ENCODE peak calls at places on chromosomes 16 and 17, in five cellular contexts. Y, U, T, Q and K are unnamed samples.

GRCh38 chr17:58630883-58631522 is 60.8 kb downstream of the TEX14 start:
- DNase-seq in Y (peak), U (peak), T (no peak), Q (no peak), K (no peak)

GRCh38 chr16:35255816-35256215 is 1796.4 kb downstream of the TP53TG3F start:
- DNase-seq in T (no peak), U (no peak), Q (no peak), Y (no peak), K (no peak)

GRCh38 chr17:57084802-57085447 is at the start of gene AKAP1:
- DNase-seq in U (peak), Q (peak), T (peak), Y (peak), K (peak)

GRCh38 chr17:41483991-41484826 is 3.3 kb upstream of the KRT35 start:
- DNase-seq in T (no peak), Y (no peak), U (no peak), Q (no peak), K (peak)

GRCh38 chr16:57427824-57428223 is 19.4 kb downstream of the CIAPIN1 start:
- DNase-seq in Y (no peak), U (no peak), Q (no peak), T (no peak), K (peak)

GRCh38 chr17:5042152-5043022 is 7.2 kb upstream of the SLC52A1 start:
- DNase-seq in Q (no peak), U (no peak), Y (no peak), T (no peak), K (no peak)

GRCh38 chr16:81500833-81501521 is 56.4 kb downstream of the CMIP start:
- DNase-seq in Y (no peak), T (no peak), U (no peak), Q (no peak), K (peak)

GRCh38 chr17:15377608-15378007 is 36.2 kb upstream of the TEKT3 start:
- DNase-seq in Y (peak), T (no peak), U (no peak), Q (peak), K (peak)

GRCh38 chr17:14575349-14575966 is 274.6 kb downstream of the HS3ST3B1 start:
- DNase-seq in Q (peak), U (no peak), T (no peak), Y (peak), K (no peak)

GRCh38 chr17:32689348-32689747 is 187.6 kb downstream of the MYO1D start:
- DNase-seq in U (no peak), Q (no peak), Y (no peak), T (no peak), K (no peak)

GRCh38 chr17:50505731-50506130 is 2.5 kb upstream of the MYCBPAP start:
- DNase-seq in U (no peak), Y (no peak), T (no peak), Q (no peak), K (no peak)

GRCh38 chr16:4110680-4111079 is 5.6 kb downstream of the ADCY9 start:
- DNase-seq in Q (no peak), T (no peak), Y (no peak), U (no peak), K (no peak)

GRCh38 chr17:39763046-39763800 is 25.5 kb downstream of the GRB7 start:
- DNase-seq in Q (no peak), U (no peak), Y (no peak), T (no peak), K (peak)

GRCh38 chr17:78862073-78863023 is 21.7 kb upstream of the USP36 start:
- DNase-seq in Y (no peak), U (no peak), Q (peak), T (peak), K (peak)

GRCh38 chr17:29176500-29177351 is 3.5 kb downstream of the MYO18A start:
- DNase-seq in Q (no peak), U (peak), Y (peak), T (peak), K (peak)

GRCh38 chr16:74748710-74749073 is 25.9 kb downstream of the FA2H start:
- DNase-seq in Q (no peak), Y (no peak), T (no peak), U (no peak), K (no peak)

GRCh38 chr17:17913695-17914332 is 58.4 kb downstream of the TOM1L2 start:
- DNase-seq in T (peak), U (no peak), Q (peak), Y (no peak), K (peak)

GRCh38 chr17:78673395-78673794 is 96.2 kb upstream of the DNAH17 start:
- DNase-seq in U (no peak), T (no peak), Q (no peak), Y (no peak), K (no peak)

GRCh38 chr17:69246726-69247375 is 18.2 kb upstream of the ABCA10 start:
- DNase-seq in T (no peak), U (no peak), Q (no peak), Y (peak), K (peak)

GRCh38 chr16:48291303-48291702 is 44.0 kb upstream of the ABCC11 start:
- DNase-seq in T (no peak), Q (no peak), Y (no peak), U (no peak), K (no peak)
- H3K4me3 ChIP-seq in T (no peak), Q (no peak), Y (no peak), U (no peak), K (no peak)

GRCh38 chr17:33684714-33685113 is 391.6 kb upstream of the ASIC2 start:
- DNase-seq in Q (no peak), U (no peak), T (no peak), Y (no peak), K (no peak)

GRCh38 chr17:33688771-33689170 is 395.7 kb upstream of the ASIC2 start:
- DNase-seq in T (no peak), Q (no peak), U (no peak), Y (no peak), K (no peak)

GRCh38 chr17:33687831-33688230 is 394.7 kb upstream of the ASIC2 start:
- DNase-seq in U (no peak), Q (no peak), Y (no peak), T (no peak), K (no peak)

GRCh38 chr17:33686171-33686570 is 393.1 kb upstream of the ASIC2 start:
- DNase-seq in Y (no peak), Q (no peak), T (no peak), U (peak), K (no peak)

DNA sequence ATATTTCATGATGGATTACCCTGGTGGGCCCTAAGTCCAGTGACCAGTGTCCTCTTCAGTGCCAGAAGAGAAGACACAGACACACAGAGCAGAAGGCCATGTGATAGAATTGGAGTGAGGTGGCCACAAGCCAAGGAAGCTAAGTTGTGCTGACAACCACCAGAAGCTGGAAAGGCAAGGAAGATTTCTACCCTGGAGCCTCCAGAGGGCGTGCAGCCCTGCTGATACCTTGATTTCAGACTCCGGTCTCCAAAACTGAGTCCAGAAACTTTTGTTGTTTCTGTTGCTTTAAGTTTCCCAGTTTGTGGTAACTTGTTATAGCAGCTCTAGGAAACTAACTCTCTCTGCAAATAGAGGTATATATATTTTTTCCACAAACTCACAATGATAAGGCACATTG is 396.6 kb upstream of the ASIC2 start:
- DNase-seq in U (no peak), T (no peak), Y (no peak), Q (no peak), K (no peak)
- TF ChIP-seq CTCF in U (no peak), T (no peak), Y (no peak), Q (no peak), K (peak)

GRCh38 chr16:86563489-86564345 is 2.9 kb upstream of the FOXC2 start:
- DNase-seq in U (peak), Y (peak), Q (peak), T (peak), K (peak)
- H3K4me3 ChIP-seq in U (peak), Y (peak), Q (peak), T (no peak), K (peak)

DNA sequence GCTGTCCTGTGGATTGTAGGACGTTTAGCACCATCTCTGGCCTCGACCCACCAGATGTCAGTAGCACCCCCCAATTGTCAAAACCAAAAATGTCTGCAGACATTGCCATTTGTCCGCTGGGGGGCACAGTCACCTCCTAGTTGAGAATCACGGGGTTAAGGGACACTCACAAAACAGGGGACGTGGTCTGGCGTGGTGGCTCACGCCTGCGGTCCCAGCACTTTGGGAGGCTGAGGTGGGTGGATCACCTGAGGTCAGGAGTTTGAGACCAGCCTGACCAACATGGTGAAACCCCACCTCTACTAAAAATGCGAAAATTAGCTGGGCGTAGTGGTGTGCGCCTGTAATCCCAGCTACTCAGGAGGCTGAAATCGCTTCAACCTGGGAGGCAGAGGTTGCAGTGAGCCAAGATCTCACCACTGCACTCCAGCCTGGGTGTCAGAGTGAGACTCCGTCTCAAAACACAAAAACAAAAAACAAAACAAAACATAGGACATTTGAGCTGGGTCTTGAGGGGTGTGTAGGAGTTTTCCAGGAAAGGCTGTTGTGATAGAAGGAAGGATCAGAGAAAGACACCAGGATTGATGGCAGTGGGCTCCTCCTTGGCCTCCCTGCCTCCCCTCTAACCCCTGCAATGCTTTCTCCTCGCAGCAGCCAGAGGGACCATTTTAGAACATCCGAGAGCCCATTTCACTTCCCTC is 171.8 kb upstream of the GSE1 start:
- DNase-seq in T (no peak), U (no peak), Y (no peak), Q (no peak), K (no peak)
- TF ChIP-seq CTCF in T (no peak), U (peak), Y (no peak), Q (no peak), K (no peak)

GRCh38 chr17:76869878-76870714 is 1.9 kb downstream of the MGAT5B start:
- DNase-seq in T (no peak), U (peak), Y (peak), Q (no peak), K (no peak)
- H3K4me3 ChIP-seq in T (no peak), U (peak), Y (no peak), Q (no peak), K (no peak)

DNA sequence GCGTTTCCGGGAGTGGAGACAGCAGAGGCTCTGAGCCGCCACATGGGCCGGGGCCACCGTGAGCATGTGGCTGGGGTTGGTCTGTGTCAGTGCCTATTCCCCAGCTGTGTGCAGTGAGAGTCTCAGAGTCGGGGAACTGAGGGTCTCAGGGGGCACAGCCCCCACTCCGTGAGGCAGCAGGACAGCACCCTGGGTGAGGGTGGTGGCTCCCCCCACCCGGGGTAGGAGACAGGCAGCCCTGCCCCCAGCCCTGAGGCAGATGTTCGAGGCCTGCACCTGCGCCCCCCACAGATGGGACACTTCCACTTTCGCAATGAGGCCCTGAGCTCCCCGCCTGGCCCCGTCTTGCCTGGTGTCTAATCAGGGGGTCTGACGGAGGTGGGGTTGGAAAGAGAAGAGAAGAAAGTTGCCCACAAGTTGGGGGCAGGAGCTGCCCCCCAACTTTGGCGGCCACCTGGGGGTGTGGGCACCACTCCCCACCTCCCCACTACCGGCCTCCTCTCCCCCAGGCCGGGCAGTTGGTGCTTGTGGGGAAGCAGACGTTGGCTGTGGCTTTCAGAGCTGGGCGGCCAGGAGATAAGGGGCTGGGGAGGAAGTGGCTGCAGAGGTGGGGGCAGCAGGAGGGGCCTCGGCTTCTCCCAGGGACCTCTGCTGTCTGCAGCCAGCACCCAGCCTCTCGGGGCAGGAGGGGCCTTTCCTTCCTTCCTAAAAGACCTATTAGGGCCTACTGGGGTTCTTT is 1.8 kb upstream of the CBFA2T3 start:
- DNase-seq in Q (no peak), T (no peak), Y (no peak), U (no peak), K (no peak)
- TF ChIP-seq CTCF in Q (no peak), T (no peak), Y (no peak), U (no peak), K (no peak)